ENCODE peak calls at places on chromosome 18, in five cellular contexts. Y is PC-9, I is heart left ventricle, L is pancreas, Z is fibroblast of lung. P is an unnamed sample. For H3K36me3 and H3K9me3, the result is how much of the 10 kb centered on the place peaks cover.

GRCh38 chr18:49819768-49820662 is 6.7 kb upstream of the ACAA2 start:
- DNase-seq in L (no peak), I (no peak), Z (peak), Y (no peak), P (no peak)

GRCh38 chr18:58241877-58242276 is 197.9 kb downstream of the NEDD4L start:
- DNase-seq in Y (no peak), I (no peak), L (peak), Z (peak), P (peak)

GRCh38 chr18:13616525-13617035 is 109.8 kb downstream of the FAM210A start:
- DNase-seq in Z (no peak), I (no peak), L (no peak), Y (no peak), P (no peak)

GRCh38 chr18:80246656-80247402 is 485 bp downstream of the PARD6G start:
- DNase-seq in Z (peak), Y (no peak), L (no peak), I (no peak), P (peak)

GRCh38 chr18:14748496-14748895 is 524 bp downstream of the ANKRD30B start:
- DNase-seq in Y (no peak), I (no peak), Z (no peak), L (no peak), P (no peak)

GRCh38 chr18:79245517-79246001 is 150.2 kb upstream of the NFATC1 start:
- DNase-seq in Z (no peak), I (no peak), L (no peak), Y (peak), P (peak)

GRCh38 chr18:42163316-42163715 is 208.3 kb downstream of the PIK3C3 start:
- DNase-seq in Y (no peak), Z (no peak), L (no peak), I (no peak), P (no peak)

GRCh38 chr18:12321331-12321730 is 13.3 kb downstream of the TUBB6 start:
- DNase-seq in Y (no peak), Z (no peak), I (no peak), L (no peak), P (no peak)

GRCh38 chr18:25896178-25896780 is 194.1 kb downstream of the SS18 start:
- DNase-seq in L (no peak), I (no peak), Z (peak), Y (no peak), P (no peak)

GRCh38 chr18:51463483-51464136 is 266.1 kb upstream of the MEX3C start:
- DNase-seq in L (no peak), Z (no peak), Y (no peak), I (no peak), P (no peak)

GRCh38 chr18:6785001-6785400 is 55.5 kb downstream of the ARHGAP28 start:
- DNase-seq in L (no peak), Y (no peak), I (no peak), Z (peak), P (no peak)

GRCh38 chr18:12928149-12928548 is 19.7 kb upstream of the SEH1L start:
- DNase-seq in L (no peak), Y (no peak), Z (no peak), I (no peak), P (no peak)

GRCh38 chr18:34913837-34914755 is 127.1 kb upstream of the MAPRE2 start:
- DNase-seq in Z (peak), I (no peak), L (no peak), Y (no peak), P (peak)

GRCh38 chr18:13070460-13070859 is 79.3 kb downstream of the CEP192 start:
- DNase-seq in I (no peak), Y (no peak), Z (no peak), L (no peak), P (no peak)

GRCh38 chr18:1350931-1351450 is 446.3 kb downstream of the ADCYAP1 start:
- DNase-seq in Z (no peak), L (no peak), I (no peak), Y (no peak), P (no peak)

GRCh38 chr18:56987236-56987635 is 159.7 kb upstream of the BOD1L2 start:
- DNase-seq in L (no peak), I (no peak), Y (no peak), Z (no peak), P (no peak)

GRCh38 chr18:56986829-56987228 is 160.1 kb upstream of the BOD1L2 start:
- DNase-seq in Z (no peak), L (no peak), Y (no peak), I (no peak), P (no peak)

GRCh38 chr18:56984731-56985130 is 162.2 kb upstream of the BOD1L2 start:
- DNase-seq in Y (no peak), Z (no peak), L (no peak), I (no peak), P (no peak)

GRCh38 chr18:56990678-56991077 is 156.2 kb upstream of the BOD1L2 start:
- DNase-seq in Z (no peak), Y (no peak), L (no peak), I (no peak), P (no peak)

GRCh38 chr18:56988022-56988421 is 158.9 kb upstream of the BOD1L2 start:
- DNase-seq in L (no peak), Z (no peak), I (no peak), Y (no peak), P (no peak)
- H3K36me3 ChIP-seq in L (under half), Z (under half), I (under half), Y (under half), P (under half)

GRCh38 chr18:39223283-39223682 is 1657.7 kb upstream of the CELF4 start:
- DNase-seq in Y (no peak), L (no peak), I (no peak), Z (no peak), P (no peak)
- H3K9me3 ChIP-seq in Y (under half), L (under half), I (under half), Z (under half), P (under half)

DNA sequence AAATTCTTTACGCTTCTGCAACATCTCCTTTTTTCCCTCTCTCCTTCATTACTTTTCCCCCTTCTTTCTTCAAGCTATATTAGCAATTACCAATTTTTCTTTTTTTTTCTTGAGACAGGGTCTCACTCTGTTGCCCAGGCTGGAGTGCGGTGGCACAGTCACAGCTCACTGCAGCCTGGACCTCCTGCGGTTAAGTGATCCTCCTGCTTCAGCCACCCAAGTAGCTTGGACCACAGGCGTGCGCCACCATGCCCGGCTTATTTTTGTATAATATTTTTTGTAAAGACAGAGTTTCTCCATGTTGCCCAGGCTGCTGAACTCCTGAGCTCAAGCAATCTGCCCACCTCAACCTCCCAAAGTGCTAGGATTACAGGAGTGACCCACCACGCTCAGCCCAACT is 70.7 kb downstream of the EPG5 start:
- DNase-seq in I (no peak), Y (no peak), L (no peak), Z (no peak), P (no peak)
- H3K36me3 ChIP-seq in I (half or more), Y (under half), L (under half), Z (under half), P (half or more)

GRCh38 chr18:70991577-70991976 is 702.7 kb downstream of the SOCS6 start:
- DNase-seq in L (no peak), Z (peak), Y (no peak), I (no peak), P (no peak)
- H3K9me3 ChIP-seq in L (under half), Z (under half), Y (under half), I (under half), P (under half)